ENCODE peak calls at places on chromosome 5, in six cellular contexts. A is tibial artery, V is brain microvascular endothelial cell, N is kidney epithelial cell, G is iPS DF 6.9, F is OCI-LY7. B is an unnamed sample. For H3K36me3, the result is how much of the 10 kb centered on the place peaks cover.

GRCh38 chr5:25119654-25120053 is 474.9 kb upstream of the CDH10 start:
- DNase-seq in A (no peak), V (no peak), N (no peak), G (no peak), F (peak), B (no peak)

GRCh38 chr5:143145388-143145787 is 258.1 kb downstream of the NR3C1 start:
- DNase-seq in A (no peak), V (no peak), N (no peak), G (no peak), F (no peak), B (no peak)

GRCh38 chr5:160175438-160176218 is 53.7 kb upstream of the FABP6 start:
- DNase-seq in A (peak), V (no peak), N (no peak), G (no peak), F (no peak), B (no peak)

GRCh38 chr5:178606269-178606668 is 16.1 kb upstream of the COL23A1 start:
- DNase-seq in A (no peak), V (no peak), N (no peak), G (no peak), F (no peak), B (no peak)

GRCh38 chr5:3428355-3428754 is 167.3 kb upstream of the IRX1 start:
- DNase-seq in A (no peak), V (no peak), N (no peak), G (no peak), F (no peak), B (no peak)

GRCh38 chr5:139848508-139849100 is 53.0 kb downstream of the PSD2 start:
- DNase-seq in A (peak), V (no peak), N (no peak), G (no peak), F (no peak), B (no peak)

GRCh38 chr5:140642718-140643117 is 3.5 kb downstream of the TMCO6 start:
- DNase-seq in A (peak), V (no peak), N (no peak), G (no peak), F (no peak), B (peak)

GRCh38 chr5:77775773-77776605 is at the start of gene TBCA:
- DNase-seq in A (peak), V (peak), N (peak), G (peak), F (peak), B (peak)

GRCh38 chr5:50420343-50420935 is 20.6 kb downstream of the EMB start:
- DNase-seq in A (no peak), V (no peak), N (no peak), G (no peak), F (no peak), B (no peak)

GRCh38 chr5:106545325-106545724 is 1125.4 kb downstream of the EFNA5 start:
- DNase-seq in A (no peak), V (peak), N (no peak), G (no peak), F (no peak), B (peak)

GRCh38 chr5:57243286-57244137 is 69.7 kb downstream of the GPBP1 start:
- DNase-seq in A (no peak), V (no peak), N (no peak), G (no peak), F (no peak), B (no peak)

GRCh38 chr5:160480652-160481051 is 59.0 kb downstream of the PTTG1 start:
- DNase-seq in A (no peak), V (no peak), N (no peak), G (no peak), F (no peak), B (peak)

GRCh38 chr5:1325191-1325741 is 19.6 kb downstream of the CLPTM1L start:
- DNase-seq in A (no peak), V (no peak), N (no peak), G (no peak), F (no peak), B (no peak)

GRCh38 chr5:142360607-142361120 is 35.8 kb upstream of the SPRY4 start:
- DNase-seq in A (no peak), V (peak), N (no peak), G (no peak), F (no peak), B (peak)

GRCh38 chr5:71631070-71631469 is 43.9 kb downstream of the MCCC2 start:
- DNase-seq in A (no peak), V (no peak), N (no peak), G (no peak), F (no peak), B (no peak)

GRCh38 chr5:157548513-157549282 is 26.9 kb downstream of the ADAM19 start:
- DNase-seq in A (no peak), V (peak), N (no peak), G (no peak), F (no peak), B (peak)
- H3K4me3 ChIP-seq in A (no peak), V (peak), N (no peak), G (no peak), F (no peak), B (no peak)

GRCh38 chr5:151264113-151264512 is 11.1 kb downstream of the GM2A start:
- DNase-seq in A (no peak), V (peak), N (no peak), G (no peak), F (no peak), B (peak)

GRCh38 chr5:151270599-151270998 is 17.6 kb downstream of the GM2A start:
- DNase-seq in A (no peak), V (peak), N (no peak), G (no peak), F (no peak), B (no peak)

GRCh38 chr5:151262532-151262931 is 9.5 kb downstream of the GM2A start:
- DNase-seq in A (no peak), V (no peak), N (no peak), G (no peak), F (no peak), B (no peak)

DNA sequence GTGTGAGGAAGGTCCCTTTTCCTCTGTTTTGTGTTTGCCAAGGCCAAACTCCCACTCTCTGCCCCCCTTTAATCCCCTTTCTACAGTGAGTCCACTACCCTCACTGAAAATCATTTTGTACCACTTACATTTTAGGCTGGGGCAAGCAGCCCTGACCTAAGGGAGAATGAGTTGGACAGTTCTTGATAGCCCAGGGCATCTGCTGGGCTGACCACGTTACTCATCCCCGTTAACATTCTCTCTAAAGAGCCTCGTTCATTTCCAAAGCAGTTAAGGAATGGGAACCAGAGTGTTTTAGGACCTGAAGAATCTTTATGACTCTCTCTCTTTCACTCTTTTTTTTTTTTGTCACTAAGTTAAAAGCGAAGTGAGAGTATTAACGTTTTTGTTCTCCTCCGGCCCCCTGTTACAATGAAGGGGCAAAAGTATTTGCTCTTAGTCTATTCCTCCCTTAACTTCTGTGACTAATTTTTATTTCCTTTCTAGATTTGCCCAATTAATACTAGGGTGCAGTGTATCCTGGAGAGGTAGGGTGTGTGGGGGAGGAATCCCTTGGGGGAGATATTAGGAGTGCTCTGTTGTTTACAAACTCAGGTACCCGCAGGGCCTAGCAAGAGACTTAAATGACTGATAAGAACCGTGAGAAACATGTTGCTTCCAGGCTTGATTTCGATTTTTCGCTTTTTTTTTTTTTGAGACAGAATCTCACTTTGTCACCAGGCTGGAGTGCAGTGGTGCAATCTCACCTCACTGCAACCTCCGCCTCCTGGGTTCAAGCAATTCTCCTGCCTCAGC is 14.7 kb downstream of the GM2A start:
- DNase-seq in A (no peak), V (no peak), N (no peak), G (no peak), F (no peak), B (no peak)
- H3K36me3 ChIP-seq in A (under half), V (under half), N (under half), G (under half), F (half or more), B (under half)

DNA sequence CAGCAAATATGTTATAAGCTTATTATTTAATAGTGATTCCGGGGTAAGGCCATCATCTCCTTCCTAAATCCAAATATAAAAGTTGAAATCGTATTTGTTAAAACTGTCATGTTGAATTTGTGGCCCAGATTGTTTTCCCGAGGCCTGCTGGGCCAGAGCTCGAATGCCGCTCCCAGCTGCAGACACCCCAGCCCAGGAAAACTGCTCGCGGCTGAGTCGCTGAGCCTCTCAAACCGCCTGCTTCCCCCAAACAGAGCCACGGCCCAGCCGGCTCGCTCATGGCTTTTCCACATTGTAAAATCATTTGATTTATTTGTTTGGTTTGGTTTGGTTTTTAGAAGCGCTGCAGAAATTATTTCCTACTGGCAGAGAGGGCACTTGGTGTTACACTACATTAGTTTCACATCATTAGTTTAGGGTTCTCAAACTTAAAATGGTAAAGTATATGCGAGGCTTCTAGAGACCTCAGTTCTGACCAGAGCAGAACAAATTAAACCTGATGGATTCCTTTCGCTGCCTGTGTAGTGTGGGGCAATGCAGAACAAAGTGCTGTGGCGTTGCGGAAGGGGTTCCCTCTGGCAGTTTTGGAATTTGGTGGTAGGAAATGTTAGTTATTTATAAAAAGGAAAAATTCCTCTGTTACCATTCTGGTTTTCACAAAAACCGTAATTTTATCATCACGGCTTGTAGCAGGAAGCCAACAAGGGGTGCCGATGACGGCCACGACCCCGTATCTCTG is 156.5 kb upstream of the PITX1 start:
- DNase-seq in A (no peak), V (no peak), N (no peak), G (no peak), F (no peak), B (peak)
- H3K4me3 ChIP-seq in A (peak), V (no peak), N (peak), G (peak), F (peak), B (peak)

GRCh38 chr5:146223179-146223578 is 19.8 kb downstream of the RBM27 start:
- DNase-seq in A (no peak), V (no peak), N (no peak), G (no peak), F (no peak), B (no peak)
- H3K36me3 ChIP-seq in A (under half), V (under half), N (under half), G (under half), F (half or more), B (half or more)

DNA sequence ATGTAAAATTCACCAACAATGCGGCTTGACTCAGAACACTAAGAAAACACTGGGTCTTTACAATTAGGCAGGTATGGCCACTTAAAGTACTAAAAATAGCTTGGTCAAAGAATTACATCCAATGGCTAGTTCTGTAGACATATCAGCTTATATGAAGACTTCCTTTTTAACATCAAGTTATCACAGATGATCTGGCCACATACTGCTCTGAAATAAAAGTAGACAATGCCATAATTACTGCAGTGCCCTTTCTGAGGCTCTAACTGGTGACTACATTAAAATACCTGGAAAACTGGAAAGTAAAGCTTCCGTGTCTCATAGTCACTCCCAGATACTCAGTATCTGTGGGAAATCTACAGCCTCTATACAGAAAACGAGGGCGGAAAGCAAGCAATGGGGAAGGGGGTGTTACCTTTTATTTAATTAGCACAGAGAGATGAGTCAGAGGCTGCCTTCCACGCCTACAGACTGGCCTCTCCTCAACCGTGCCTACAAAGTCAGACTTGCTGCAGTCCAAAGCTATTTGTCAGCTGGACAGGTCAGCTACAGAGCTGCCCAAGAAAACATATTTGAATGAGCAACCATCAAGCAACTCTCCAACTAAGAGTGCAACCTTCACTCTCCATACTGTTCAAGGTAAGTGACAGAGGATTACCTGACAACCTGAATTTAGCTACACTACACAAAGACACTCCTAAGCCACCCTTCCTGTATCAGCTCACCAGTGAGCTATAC is 8.7 kb downstream of the SERINC5 start:
- DNase-seq in A (peak), V (peak), N (peak), G (no peak), F (no peak), B (peak)
- H3K4me3 ChIP-seq in A (no peak), V (peak), N (no peak), G (no peak), F (peak), B (no peak)

GRCh38 chr5:97194366-97194765 is 11.3 kb upstream of the RIOK2 start:
- DNase-seq in A (no peak), V (no peak), N (no peak), G (no peak), F (peak), B (no peak)
- H3K36me3 ChIP-seq in A (under half), V (under half), N (under half), G (under half), F (under half), B (under half)

GRCh38 chr5:166532821-166533220 is 1758.6 kb upstream of the WWC1 start:
- DNase-seq in A (no peak), V (no peak), N (no peak), G (no peak), F (no peak), B (no peak)
- H3K4me3 ChIP-seq in A (no peak), V (no peak), N (no peak), G (no peak), F (no peak), B (no peak)

DNA sequence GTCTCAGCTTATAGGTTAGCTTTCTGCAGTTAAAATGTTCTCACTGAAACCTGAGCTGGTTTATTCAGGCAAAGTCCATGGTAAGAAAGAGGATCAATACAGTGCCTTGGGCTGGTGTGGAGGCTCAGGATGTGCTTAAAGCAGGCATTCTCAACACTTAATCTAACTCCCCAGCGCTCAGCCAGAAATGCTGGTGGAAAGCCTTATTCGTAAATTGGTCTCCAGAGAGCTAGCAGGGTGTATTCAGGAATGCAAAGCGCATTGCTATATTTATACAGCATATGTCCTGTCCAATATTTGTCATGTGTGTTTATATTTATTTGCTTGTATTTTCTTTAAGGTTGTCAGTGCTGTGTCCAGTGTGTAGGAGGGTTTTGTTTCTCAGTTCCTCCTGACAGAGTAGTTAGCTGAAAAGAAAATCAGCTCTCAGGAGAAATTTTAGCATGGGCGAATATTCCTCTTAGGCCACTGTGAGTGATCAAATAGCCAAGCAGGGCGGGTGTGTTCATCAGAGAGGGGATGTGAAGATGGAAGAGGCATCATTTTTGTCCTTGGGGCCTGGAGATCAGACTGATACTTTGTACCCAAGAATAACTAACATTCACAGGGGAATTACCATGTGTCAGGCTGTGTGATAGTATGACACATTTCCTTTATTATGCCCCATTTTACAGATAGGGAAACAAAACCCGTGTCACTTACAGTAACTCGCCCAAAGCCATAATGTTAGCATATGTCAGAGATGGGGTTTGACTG is 65.8 kb downstream of the DOCK2 start:
- DNase-seq in A (no peak), V (no peak), N (no peak), G (no peak), F (peak), B (no peak)
- H3K36me3 ChIP-seq in A (under half), V (under half), N (under half), G (under half), F (half or more), B (under half)

DNA sequence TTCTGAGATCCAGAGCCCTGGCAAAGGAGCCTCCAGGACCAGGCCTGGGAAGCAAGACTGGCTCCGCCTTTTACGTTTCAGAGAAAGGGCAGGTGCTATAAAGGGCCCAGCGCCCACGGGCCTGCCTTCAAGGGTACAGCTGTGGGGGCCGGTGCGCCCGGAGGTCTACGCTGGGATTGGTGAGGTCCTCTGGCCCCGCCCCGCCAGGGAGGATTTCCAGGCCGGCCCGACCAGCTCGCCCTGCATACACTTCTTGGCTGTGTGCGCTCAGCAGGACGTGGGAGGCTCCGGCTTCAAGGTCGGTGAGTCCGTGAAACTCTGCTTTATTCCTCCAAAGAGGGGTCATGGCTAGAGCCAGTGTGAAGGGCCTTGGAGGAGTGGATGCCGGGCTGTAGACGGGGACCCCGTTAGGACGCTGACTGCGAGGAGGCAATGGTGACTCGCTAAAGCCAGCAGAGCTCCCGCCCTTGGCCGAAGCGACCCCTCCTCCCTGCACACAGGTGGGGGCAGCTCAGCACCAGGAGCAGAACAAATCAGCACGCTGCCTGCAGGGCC is at the start of gene CKMT2:
- DNase-seq in A (peak), V (peak), N (peak), G (peak), F (no peak), B (no peak)
- H3K4me3 ChIP-seq in A (peak), V (peak), N (peak), G (peak), F (no peak), B (no peak)

DNA sequence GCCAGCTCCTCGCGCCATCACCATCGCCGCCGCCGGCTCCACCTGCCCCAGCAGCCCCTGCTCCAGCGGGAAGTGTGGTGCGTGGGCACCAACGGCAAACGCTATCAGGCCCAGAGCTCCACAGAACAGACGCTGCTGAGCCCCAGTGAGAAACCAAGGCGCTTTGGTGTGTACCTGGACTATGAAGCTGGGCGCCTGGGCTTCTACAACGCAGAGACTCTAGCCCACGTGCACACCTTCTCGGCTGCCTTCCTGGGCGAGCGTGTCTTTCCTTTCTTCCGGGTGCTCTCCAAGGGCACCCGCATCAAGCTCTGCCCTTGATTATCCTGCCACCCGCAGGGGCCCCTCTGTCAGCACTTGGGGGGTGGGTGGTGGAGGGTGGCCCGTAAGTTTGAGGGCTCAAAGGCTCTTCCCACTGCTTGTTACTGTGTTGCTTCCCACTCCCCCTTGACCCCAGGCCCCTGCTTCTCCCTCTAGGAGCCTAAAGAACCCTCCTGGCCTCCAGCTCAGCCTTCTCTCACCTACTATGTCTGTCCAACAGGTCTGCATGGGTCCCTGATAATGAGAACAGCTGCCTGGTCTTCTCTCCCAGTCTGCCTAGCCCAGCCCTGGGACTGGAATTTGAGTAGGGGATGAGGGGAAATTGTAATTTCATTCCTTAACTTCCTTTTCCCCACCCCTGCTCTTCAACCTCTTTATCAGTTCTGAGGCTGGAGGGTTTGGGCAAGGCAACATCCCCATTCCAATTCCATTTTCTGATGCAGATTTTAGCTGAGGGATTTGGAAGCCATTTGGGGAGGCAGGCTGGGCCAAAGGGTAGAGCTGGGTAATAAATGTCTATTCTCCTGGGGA is 9.0 kb downstream of the RACK1 start:
- DNase-seq in A (peak), V (no peak), N (no peak), G (no peak), F (no peak), B (no peak)
- H3K36me3 ChIP-seq in A (half or more), V (half or more), N (under half), G (half or more), F (half or more), B (half or more)